ENCODE peak calls at places on chromosomes 1 and 21, in eight cellular contexts. T is HEK293T; E is endodermal cell; O is nephron progenitor cell; F is sciatic nerve; S is activated CD4-positive, alpha-beta T cell treated with anti-CD3 and anti-CD28 coated beads, Interleukin-2, amount 50 U/mL, for 4 hours; A is DMS153; X is pons. B is an unnamed sample.

GRCh38 chr1:225447649-225448048 is 19.8 kb upstream of the LBR start:
- DNase-seq in E (no peak), X (peak; percentile 92), A (no peak), O (no peak), S (no peak), F (no peak), T (no peak), B (no peak)

GRCh38 chr1:87951852-87952251 is 623.2 kb downstream of the LMO4 start:
- DNase-seq in F (no peak), O (no peak), S (no peak), E (no peak), X (peak; percentile 17), A (no peak), T (no peak), B (no peak)

GRCh38 chr1:171740987-171741871 is 636 bp downstream of the VAMP4 start:
- DNase-seq in O (peak; percentile 29), S (peak; percentile 26), A (peak; percentile 10), F (peak; percentile 60), X (peak; percentile 67), E (peak; percentile 60), T (peak; percentile 39), B (peak; percentile 41)

GRCh38 chr1:160954158-160955104 is at the start of gene ITLN2:
- DNase-seq in X (no peak), F (peak; percentile 39), A (peak; percentile 18), E (peak; percentile 91), T (peak; percentile 71), O (peak; percentile 53), S (peak; percentile 26), B (no peak)

GRCh38 chr1:172851871-172852270 is 193.0 kb downstream of the FASLG start:
- DNase-seq in T (no peak), A (no peak), F (no peak), S (no peak), O (no peak), X (no peak), E (no peak), B (no peak)

GRCh38 chr21:45494851-45495680 is 47.2 kb downstream of the SLC19A1 start:
- DNase-seq in T (no peak), E (no peak), F (peak; percentile 47), S (no peak), O (no peak), X (no peak), A (no peak), B (no peak)

GRCh38 chr1:147634645-147635044 is 35.7 kb downstream of the ACP6 start:
- DNase-seq in O (no peak), X (no peak), A (no peak), E (no peak), F (no peak), T (no peak), S (no peak), B (no peak)

GRCh38 chr1:220991959-220992704 is 112.9 kb downstream of the HLX start:
- DNase-seq in A (no peak), O (no peak), X (no peak), T (no peak), F (no peak), S (no peak), E (no peak), B (peak; percentile 44)

GRCh38 chr1:93707956-93708355 is 26.3 kb upstream of the BCAR3 start:
- DNase-seq in O (no peak), E (no peak), S (no peak), A (no peak), X (peak; percentile 42), T (no peak), F (no peak), B (no peak)

GRCh38 chr1:151399890-151400235 is 490 bp downstream of the PSMB4 start:
- DNase-seq in O (no peak), E (peak; percentile 68), A (no peak), S (no peak), T (peak; percentile 41), F (no peak), X (no peak), B (no peak)